ENCODE peak calls at places on chromosomes 4 and X, in eight cellular contexts. T, P, F, S, A, B, W and J are unnamed samples.
A peak's percentile ranks its signal among the peaks of the same experiment; 100 is the strongest.

GRCh38 chrX:131572372-131573014 is 28.6 kb downstream of the OR13H1 start:
- DNase-seq in T (peak; percentile 26), P (no peak), F (no peak), S (no peak), A (no peak), B (no peak), W (no peak), J (no peak)

GRCh38 chr4:72911316-72911715 is 158.2 kb downstream of the COX18 start:
- DNase-seq in T (no peak), P (no peak), F (no peak), S (no peak), A (no peak), B (no peak), W (no peak), J (no peak)

GRCh38 chr4:186643501-186644315 is 79.9 kb downstream of the FAT1 start:
- DNase-seq in T (peak; percentile 45), P (no peak), F (peak; percentile 10), S (no peak), A (no peak), B (no peak), W (no peak), J (no peak)

GRCh38 chr4:27057662-27058061 is 197.0 kb downstream of the STIM2 start:
- DNase-seq in T (no peak), P (no peak), F (no peak), S (no peak), A (no peak), B (no peak), W (no peak), J (no peak)

GRCh38 chrX:73214366-73215094 is at the start of gene NAP1L2:
- DNase-seq in T (peak; percentile 0), P (peak; percentile 27), F (no peak), S (peak; percentile 40), A (peak; percentile 19), B (no peak), W (peak; percentile 29), J (no peak)

GRCh38 chrX:142601792-142602191 is 396.7 kb upstream of the MAGEC2 start:
- DNase-seq in T (no peak), P (no peak), F (no peak), S (no peak), A (no peak), B (no peak), W (no peak), J (no peak)

GRCh38 chr4:182925298-182925738 is 8.1 kb upstream of the DCTD start:
- DNase-seq in T (no peak), P (peak; percentile 62), F (no peak), S (peak; percentile 44), A (peak; percentile 36), B (peak; percentile 72), W (peak; percentile 35), J (no peak)

GRCh38 chr4:40702800-40703151 is 47.0 kb upstream of the NSUN7 start:
- DNase-seq in T (no peak), P (no peak), F (no peak), S (no peak), A (no peak), B (no peak), W (no peak), J (no peak)

GRCh38 chr4:173934933-173935620 is 348.4 kb downstream of the FBXO8 start:
- DNase-seq in T (no peak), P (no peak), F (no peak), S (peak; percentile 7), A (no peak), B (no peak), W (no peak), J (no peak)

GRCh38 chrX:110210417-110211139 is 107.3 kb downstream of the AMMECR1 start:
- DNase-seq in T (no peak), P (no peak), F (peak; percentile 76), S (no peak), A (no peak), B (peak; percentile 9), W (no peak), J (peak; percentile 33)

GRCh38 chr4:153788064-153788418 is 842 bp downstream of the SFRP2 start:
- DNase-seq in T (no peak), P (no peak), F (no peak), S (peak; percentile 37), A (no peak), B (no peak), W (no peak), J (no peak)

GRCh38 chr4:86856896-86857295 is 7.7 kb upstream of the SLC10A6 start:
- DNase-seq in T (no peak), P (no peak), F (no peak), S (no peak), A (no peak), B (no peak), W (no peak), J (no peak)

GRCh38 chr4:152000518-152000917 is 239.7 kb upstream of the GATB start:
- DNase-seq in T (no peak), P (no peak), F (no peak), S (no peak), A (no peak), B (no peak), W (no peak), J (no peak)

GRCh38 chr4:182427530-182427929 is 184.3 kb downstream of the TENM3 start:
- DNase-seq in T (no peak), P (no peak), F (no peak), S (no peak), A (no peak), B (no peak), W (no peak), J (no peak)

GRCh38 chr4:57109847-57110634 is at the start of gene IGFBP7:
- DNase-seq in T (no peak), P (peak; percentile 57), F (no peak), S (peak; percentile 52), A (peak; percentile 51), B (no peak), W (no peak), J (no peak)

GRCh38 chrX:21975827-21976226 is 35.3 kb downstream of the SMS start:
- DNase-seq in T (peak; percentile 22), P (no peak), F (no peak), S (no peak), A (no peak), B (no peak), W (no peak), J (no peak)

GRCh38 chr4:119026662-119027444 is 108.8 kb upstream of the MYOZ2 start:
- DNase-seq in T (no peak), P (no peak), F (peak; percentile 72), S (no peak), A (no peak), B (no peak), W (no peak), J (no peak)

GRCh38 chr4:97144199-97144598 is 999.1 kb downstream of the STPG2 start:
- DNase-seq in T (no peak), P (no peak), F (no peak), S (no peak), A (no peak), B (no peak), W (no peak), J (no peak)

GRCh38 chr4:158129649-158130048 is 43.2 kb downstream of the GASK1B start:
- DNase-seq in T (no peak), P (no peak), F (no peak), S (no peak), A (no peak), B (no peak), W (no peak), J (no peak)

GRCh38 chr4:169971456-169972015 is 54.7 kb downstream of the MFAP3L start:
- DNase-seq in T (no peak), P (no peak), F (no peak), S (no peak), A (no peak), B (no peak), W (no peak), J (no peak)

GRCh38 chrX:45172890-45173289 is 27.8 kb downstream of the DIPK2B start:
- DNase-seq in T (no peak), P (no peak), F (peak; percentile 21), S (no peak), A (no peak), B (no peak), W (no peak), J (no peak)

GRCh38 chr4:73341454-73341853 is 62.6 kb upstream of the ALB start:
- DNase-seq in T (peak; percentile 27), P (peak; percentile 57), F (peak; percentile 29), S (peak; percentile 19), A (no peak), B (peak; percentile 78), W (no peak), J (peak; percentile 9)

GRCh38 chrX:69158166-69159040 is 6.8 kb downstream of the PJA1 start:
- DNase-seq in T (peak; percentile 49), P (peak; percentile 40), F (no peak), S (peak; percentile 46), A (no peak), B (peak; percentile 40), W (no peak), J (peak; percentile 56)

GRCh38 chr4:54224960-54225670 is 4.0 kb upstream of the PDGFRA start:
- DNase-seq in T (no peak), P (no peak), F (no peak), S (no peak), A (no peak), B (no peak), W (no peak), J (no peak)

GRCh38 chr4:38664704-38665401 is 854 bp downstream of the KLF3 start:
- DNase-seq in T (no peak), P (peak; percentile 71), F (no peak), S (peak; percentile 72), A (no peak), B (peak; percentile 7), W (no peak), J (no peak)

GRCh38 chr4:118941799-118942198 is 53.1 kb downstream of the SYNPO2 start:
- DNase-seq in T (no peak), P (no peak), F (no peak), S (no peak), A (no peak), B (no peak), W (no peak), J (no peak)

GRCh38 chrX:39144965-39145364 is 343.7 kb downstream of the MID1IP1 start:
- DNase-seq in T (no peak), P (no peak), F (no peak), S (no peak), A (no peak), B (peak; percentile 45), W (no peak), J (no peak)

GRCh38 chr4:125838924-125839323 is 524.2 kb downstream of the FAT4 start:
- DNase-seq in T (no peak), P (no peak), F (no peak), S (no peak), A (no peak), B (no peak), W (no peak), J (no peak)

GRCh38 chr4:157270108-157270507 is 49.6 kb downstream of the GRIA2 start:
- DNase-seq in T (no peak), P (no peak), F (no peak), S (no peak), A (no peak), B (no peak), W (no peak), J (no peak)